ENCODE peak calls at places on chromosomes 4 and X, in five cellular contexts. Y is lower lobe of right lung, T is suprapubic skin, H is glutamatergic neuron, P is mesothelial cell of epicardium. S is an unnamed sample.

GRCh38 chrX:154328646-154329045 is 33.1 kb downstream of the TKTL1 start:
- DNase-seq in Y (no peak), T (no peak), H (no peak), P (no peak), S (no peak)

GRCh38 chr4:83599183-83599582 is 63.3 kb downstream of the GPAT3 start:
- DNase-seq in Y (no peak), T (no peak), H (no peak), P (no peak), S (no peak)

GRCh38 chr4:148059617-148060180 is 327.8 kb downstream of the ARHGAP10 start:
- DNase-seq in Y (no peak), T (no peak), H (no peak), P (no peak), S (no peak)

GRCh38 chr4:1244081-1244977 is 4.6 kb downstream of the CTBP1 start:
- DNase-seq in Y (no peak), T (peak; percentile 83), H (peak; percentile 59), P (no peak), S (no peak)

GRCh38 chrX:134374910-134375309 is 85.1 kb upstream of the HPRT1 start:
- DNase-seq in Y (no peak), T (no peak), H (no peak), P (no peak), S (no peak)

GRCh38 chrX:47501226-47502071 is 18.4 kb upstream of the ZNF41 start:
- DNase-seq in Y (no peak), T (no peak), H (no peak), P (no peak), S (no peak)

GRCh38 chr4:69096111-69096656 is at the start of gene UGT2B7:
- DNase-seq in Y (no peak), T (no peak), H (no peak), P (no peak), S (no peak)

GRCh38 chr4:108775921-108776320 is 13.1 kb upstream of the ETNPPL start:
- DNase-seq in Y (no peak), T (no peak), H (no peak), P (no peak), S (no peak)

GRCh38 chr4:145782756-145783155 is 102.8 kb downstream of the C4orf51 start:
- DNase-seq in Y (no peak), T (no peak), H (no peak), P (no peak), S (no peak)

GRCh38 chr4:145775406-145775805 is 95.5 kb downstream of the C4orf51 start:
- DNase-seq in Y (no peak), T (no peak), H (no peak), P (no peak), S (no peak)

GRCh38 chr4:145781306-145781705 is 101.4 kb downstream of the C4orf51 start:
- DNase-seq in Y (no peak), T (no peak), H (no peak), P (no peak), S (no peak)

GRCh38 chr4:145776208-145776607 is 96.3 kb downstream of the C4orf51 start:
- DNase-seq in Y (no peak), T (no peak), H (no peak), P (no peak), S (no peak)

DNA sequence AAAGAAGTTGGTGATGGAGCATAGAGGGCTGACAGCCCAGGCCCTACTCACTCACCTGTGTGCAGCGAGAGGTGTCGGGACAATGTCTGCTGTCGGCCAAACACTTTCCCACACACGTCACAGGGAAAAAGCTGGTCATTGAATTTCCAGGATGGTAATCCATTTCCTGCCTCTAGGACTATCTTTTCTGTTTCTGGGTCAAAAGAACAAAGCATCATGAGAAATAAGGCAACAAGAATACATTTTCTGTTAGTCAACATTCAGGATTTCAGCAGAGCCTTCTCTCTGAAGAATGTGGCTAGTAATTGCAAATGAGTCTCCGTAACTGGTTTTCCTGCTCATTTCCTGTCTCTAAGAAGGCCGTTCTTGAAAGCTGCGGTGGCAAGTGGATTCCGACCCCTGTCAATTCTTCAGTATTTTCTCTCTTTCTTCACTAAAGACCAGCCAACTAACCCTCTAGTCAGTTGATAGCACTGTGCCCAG is 99.4 kb downstream of the C4orf51 start:
- DNase-seq in Y (no peak), T (no peak), H (no peak), P (no peak), S (no peak)
- TF ChIP-seq CTCF in Y (no peak), T (no peak), H (no peak), P (no peak), S (no peak)

GRCh38 chr4:132227349-132228165 is 921.5 kb upstream of the PCDH10 start:
- DNase-seq in Y (no peak), T (no peak), H (peak; percentile 78), P (peak; percentile 32), S (no peak)
- TF ChIP-seq CTCF in Y (peak; percentile 18), T (no peak), H (peak; percentile 70), P (peak; percentile 34), S (peak; percentile 58)

GRCh38 chrX:18210470-18210869 is 10.2 kb downstream of the BEND2 start:
- DNase-seq in Y (no peak), T (no peak), H (no peak), P (no peak), S (no peak)
- TF ChIP-seq CTCF in Y (no peak), T (no peak), H (peak; percentile 26), P (no peak), S (no peak)

GRCh38 chr4:10682397-10682796 is 2.2 kb downstream of the CLNK start:
- DNase-seq in Y (no peak), T (no peak), H (no peak), P (no peak), S (no peak)
- TF ChIP-seq CTCF in Y (no peak), T (no peak), H (no peak), P (no peak), S (no peak)